ENCODE peak calls at places on chromosomes 2 and 18, in four cellular contexts. R is substantia nigra; Y is progenitor cell of endocrine pancreas; B is activated naive CD8-positive, alpha-beta T cell treated with anti-CD3 and anti-CD28 coated beads, Interleukin-2, amount 50 U/mL, for 24 hours. T is an unnamed sample.

GRCh38 chr2:159211447-159212396 is 74.8 kb downstream of the WDSUB1 start:
- DNase-seq in R (no peak), Y (no peak), B (no peak), T (no peak)

GRCh38 chr18:29140590-29140989 is 963.7 kb upstream of the CDH2 start:
- DNase-seq in R (no peak), Y (no peak), B (no peak), T (no peak)

GRCh38 chr18:68713791-68714190 is 1.1 kb downstream of the TMX3 start:
- DNase-seq in R (no peak), Y (no peak), B (no peak), T (no peak)

GRCh38 chr2:43450617-43451016 is 145.2 kb downstream of the THADA start:
- DNase-seq in R (no peak), Y (no peak), B (no peak), T (no peak)

GRCh38 chr2:222074674-222075073 is 224.1 kb downstream of the PAX3 start:
- DNase-seq in R (no peak), Y (no peak), B (no peak), T (no peak)

GRCh38 chr2:160371251-160372009 is 122.2 kb downstream of the RBMS1 start:
- DNase-seq in R (no peak), Y (no peak), B (no peak), T (no peak)

GRCh38 chr2:233448220-233448559 is 93.9 kb downstream of the DGKD start:
- DNase-seq in R (no peak), Y (no peak), B (no peak), T (peak; percentile 31)

GRCh38 chr2:20486571-20486970 is 39.7 kb downstream of the RHOB start:
- DNase-seq in R (no peak), Y (no peak), B (no peak), T (no peak)

GRCh38 chr2:121815216-121815615 is 59.8 kb downstream of the TSN start:
- DNase-seq in R (no peak), Y (no peak), B (no peak), T (no peak)

GRCh38 chr2:53697686-53698085 is 69.9 kb upstream of the CHAC2 start:
- DNase-seq in R (no peak), Y (no peak), B (no peak), T (no peak)

GRCh38 chr2:16238756-16239150 is 298.4 kb downstream of the MYCN start:
- DNase-seq in R (no peak), Y (no peak), B (no peak), T (no peak)

GRCh38 chr2:157800838-157801495 is 75.2 kb downstream of the ACVR1 start:
- DNase-seq in R (no peak), Y (no peak), B (no peak), T (no peak)

GRCh38 chr2:160921401-160921964 is 238.7 kb upstream of the TANK start:
- DNase-seq in R (no peak), Y (no peak), B (no peak), T (no peak)

GRCh38 chr2:101630224-101630949 is 67.1 kb upstream of the MAP4K4 start:
- DNase-seq in R (no peak), Y (no peak), B (no peak), T (no peak)

GRCh38 chr18:58438161-58438983 is 190.5 kb downstream of the ALPK2 start:
- DNase-seq in R (no peak), Y (no peak), B (no peak), T (no peak)

GRCh38 chr2:47072018-47072691 is 83.0 kb downstream of the STPG4 start:
- DNase-seq in R (peak; percentile 54), Y (no peak), B (no peak), T (no peak)

GRCh38 chr2:232699110-232699509 is 2.0 kb downstream of the GIGYF2 start:
- DNase-seq in R (no peak), Y (no peak), B (no peak), T (no peak)

GRCh38 chr18:63073481-63073880 is 246.1 kb downstream of the BCL2 start:
- DNase-seq in R (no peak), Y (no peak), B (no peak), T (no peak)

GRCh38 chr2:73260338-73260984 is 23.8 kb downstream of the FBXO41 start:
- DNase-seq in R (peak; percentile 9), Y (peak; percentile 44), B (no peak), T (peak; percentile 81)

GRCh38 chr2:240797500-240797895 is 22.5 kb downstream of the KIF1A start:
- DNase-seq in R (no peak), Y (no peak), B (no peak), T (no peak)

GRCh38 chr18:63951302-63951705 is 2.2 kb downstream of the HMSD start:
- DNase-seq in R (no peak), Y (no peak), B (peak; percentile 25), T (no peak)

GRCh38 chr2:220228310-220229006 is 601.0 kb downstream of the SLC4A3 start:
- DNase-seq in R (no peak), Y (no peak), B (no peak), T (no peak)